ENCODE peak calls at places on chromosomes 16 and 17, in four cellular contexts. A, T, R and S are unnamed samples.
A peak's percentile ranks its signal among the peaks of the same experiment; 100 is the strongest.

GRCh38 chr17:73340093-73340596 is 28.3 kb upstream of the CDC42EP4 start:
- DNase-seq in A (no peak), R (peak; percentile 14), T (no peak), S (no peak)

GRCh38 chr16:20906225-20906870 is 5.8 kb downstream of the LYRM1 start:
- DNase-seq in T (no peak), A (no peak), R (no peak), S (no peak)

GRCh38 chr16:81181013-81181720 is 57.3 kb upstream of the BCO1 start:
- DNase-seq in R (peak; percentile 49), T (no peak), A (no peak), S (no peak)

GRCh38 chr17:76232342-76232741 is 8.0 kb downstream of the RNF157 start:
- DNase-seq in A (no peak), T (no peak), R (no peak), S (no peak)

GRCh38 chr17:74417178-74418045 is 14.5 kb upstream of the GPRC5C start:
- DNase-seq in T (no peak), R (peak; percentile 90), A (no peak), S (no peak)

GRCh38 chr17:75406222-75406615 is 741 bp upstream of the GRB2 start:
- DNase-seq in T (no peak), R (peak; percentile 41), A (no peak), S (peak; percentile 41)

GRCh38 chr17:8581002-8581658 is 49.4 kb downstream of the MYH10 start:
- DNase-seq in T (no peak), A (no peak), R (no peak), S (no peak)

GRCh38 chr17:82241926-82242697 is 13.3 kb downstream of the SLC16A3 start:
- DNase-seq in A (no peak), T (no peak), R (no peak), S (no peak)

GRCh38 chr16:50916040-50916439 is 174.2 kb downstream of the CYLD start:
- DNase-seq in R (no peak), T (no peak), A (no peak), S (no peak)

GRCh38 chr16:14365200-14365851 is 264.7 kb downstream of the PARN start:
- DNase-seq in A (no peak), R (no peak), T (no peak), S (no peak)

GRCh38 chr16:15493416-15494181 is 59.2 kb downstream of the BMERB1 start:
- DNase-seq in A (no peak), R (peak; percentile 95), T (no peak), S (no peak)

GRCh38 chr16:21568502-21569189 is 30.7 kb upstream of the METTL9 start:
- DNase-seq in T (no peak), A (no peak), R (no peak), S (no peak)

GRCh38 chr16:61419771-61420170 is 616.5 kb downstream of the CDH8 start:
- DNase-seq in A (no peak), R (no peak), T (no peak), S (no peak)

GRCh38 chr16:75264999-75265910 is 13.8 kb upstream of the BCAR1 start:
- DNase-seq in T (peak; percentile 67), A (no peak), R (peak; percentile 77), S (no peak)